ENCODE peak calls at places on chromosome 11, in six cellular contexts. One of them, this sample, is unnamed.

GRCh38 chr11:395866-396265 is 1.9 kb downstream of the PKP3 start:
- DNase-seq in HCT116: no peak
- DNase-seq in HepG2: no peak
- DNase-seq in H1: no peak
- DNase-seq in K562: no peak
- DNase-seq in GM12878: no peak
- DNase-seq in this sample: no peak

GRCh38 chr11:26696330-26696729 is 25.5 kb downstream of the SLC5A12 start:
- DNase-seq in H1: no peak
- DNase-seq in HepG2: no peak
- DNase-seq in HCT116: no peak
- DNase-seq in GM12878: no peak
- DNase-seq in K562: no peak
- DNase-seq in this sample: no peak

GRCh38 chr11:94740975-94741707 is 27.0 kb upstream of the AMOTL1 start:
- DNase-seq in HepG2: peak
- DNase-seq in K562: peak
- DNase-seq in HCT116: peak
- DNase-seq in GM12878: no peak
- DNase-seq in H1: peak
- DNase-seq in this sample: peak

GRCh38 chr11:69382131-69383128 is 88.5 kb downstream of the MYEOV start:
- DNase-seq in HCT116: peak
- DNase-seq in GM12878: peak
- DNase-seq in H1: peak
- DNase-seq in K562: peak
- DNase-seq in HepG2: no peak
- DNase-seq in this sample: no peak

GRCh38 chr11:61429346-61429690 is 457 bp downstream of the CPSF7 start:
- DNase-seq in HCT116: peak
- DNase-seq in GM12878: no peak
- DNase-seq in H1: peak
- DNase-seq in HepG2: peak
- DNase-seq in K562: peak
- DNase-seq in this sample: peak

GRCh38 chr11:62394825-62395538 is 23.9 kb upstream of the SCGB1A1 start:
- DNase-seq in K562: peak
- DNase-seq in H1: peak
- DNase-seq in GM12878: peak
- DNase-seq in HepG2: peak
- DNase-seq in HCT116: peak
- DNase-seq in this sample: peak

GRCh38 chr11:60899977-60900376 is 6.4 kb downstream of the PRPF19 start:
- DNase-seq in HepG2: no peak
- DNase-seq in H1: no peak
- DNase-seq in K562: no peak
- DNase-seq in GM12878: no peak
- DNase-seq in HCT116: no peak
- DNase-seq in this sample: no peak

GRCh38 chr11:69744435-69744834 is 30.7 kb downstream of the FGF4 start:
- DNase-seq in K562: no peak
- DNase-seq in GM12878: no peak
- DNase-seq in HepG2: peak
- DNase-seq in HCT116: no peak
- DNase-seq in H1: no peak
- DNase-seq in this sample: peak

GRCh38 chr11:6608726-6609501 is 3.1 kb downstream of the TAF10 start:
- DNase-seq in K562: no peak
- DNase-seq in HCT116: no peak
- DNase-seq in H1: no peak
- DNase-seq in HepG2: no peak
- DNase-seq in GM12878: no peak
- DNase-seq in this sample: no peak

GRCh38 chr11:8776209-8776608 is 93.6 kb downstream of the RPL27A start:
- DNase-seq in HCT116: no peak
- DNase-seq in K562: no peak
- DNase-seq in GM12878: no peak
- DNase-seq in HepG2: peak
- DNase-seq in H1: no peak
- DNase-seq in this sample: no peak

GRCh38 chr11:130897262-130898182 is 18.8 kb downstream of the SNX19 start:
- DNase-seq in HCT116: no peak
- DNase-seq in K562: no peak
- DNase-seq in HepG2: no peak
- DNase-seq in GM12878: no peak
- DNase-seq in H1: no peak
- DNase-seq in this sample: no peak

GRCh38 chr11:68314203-68314885 is 2.0 kb downstream of the LRP5 start:
- DNase-seq in H1: no peak
- DNase-seq in HepG2: no peak
- DNase-seq in K562: peak
- DNase-seq in GM12878: no peak
- DNase-seq in HCT116: no peak
- DNase-seq in this sample: no peak

GRCh38 chr11:128181090-128181485 is 406.3 kb downstream of the ETS1 start:
- DNase-seq in HCT116: no peak
- DNase-seq in K562: no peak
- DNase-seq in GM12878: no peak
- DNase-seq in H1: no peak
- DNase-seq in HepG2: no peak
- DNase-seq in this sample: no peak

GRCh38 chr11:61497876-61498275 is 10.7 kb upstream of the LRRC10B start:
- DNase-seq in GM12878: no peak
- DNase-seq in HepG2: no peak
- DNase-seq in H1: no peak
- DNase-seq in K562: no peak
- DNase-seq in HCT116: no peak
- DNase-seq in this sample: no peak

GRCh38 chr11:36077886-36078685 is 134.2 kb downstream of the LDLRAD3 start:
- DNase-seq in H1: no peak
- DNase-seq in K562: no peak
- DNase-seq in HCT116: no peak
- DNase-seq in GM12878: no peak
- DNase-seq in HepG2: no peak
- DNase-seq in this sample: no peak

GRCh38 chr11:115890500-115890899 is 386.3 kb upstream of the CADM1 start:
- DNase-seq in HepG2: no peak
- DNase-seq in GM12878: no peak
- DNase-seq in H1: no peak
- DNase-seq in K562: no peak
- DNase-seq in HCT116: no peak
- DNase-seq in this sample: no peak

GRCh38 chr11:73182824-73183321 is 35.2 kb upstream of the P2RY2 start:
- DNase-seq in GM12878: no peak
- DNase-seq in H1: no peak
- DNase-seq in HepG2: peak
- DNase-seq in K562: peak
- DNase-seq in HCT116: no peak
- DNase-seq in this sample: no peak

GRCh38 chr11:2382927-2383822 is 6.1 kb downstream of the CD81 start:
- DNase-seq in K562: no peak
- DNase-seq in GM12878: no peak
- DNase-seq in HepG2: no peak
- DNase-seq in H1: no peak
- DNase-seq in HCT116: no peak
- DNase-seq in this sample: no peak

GRCh38 chr11:119995730-119996491 is 142.0 kb downstream of the TRIM29 start:
- DNase-seq in H1: no peak
- DNase-seq in K562: no peak
- DNase-seq in HCT116: no peak
- DNase-seq in HepG2: no peak
- DNase-seq in GM12878: no peak
- DNase-seq in this sample: no peak

DNA sequence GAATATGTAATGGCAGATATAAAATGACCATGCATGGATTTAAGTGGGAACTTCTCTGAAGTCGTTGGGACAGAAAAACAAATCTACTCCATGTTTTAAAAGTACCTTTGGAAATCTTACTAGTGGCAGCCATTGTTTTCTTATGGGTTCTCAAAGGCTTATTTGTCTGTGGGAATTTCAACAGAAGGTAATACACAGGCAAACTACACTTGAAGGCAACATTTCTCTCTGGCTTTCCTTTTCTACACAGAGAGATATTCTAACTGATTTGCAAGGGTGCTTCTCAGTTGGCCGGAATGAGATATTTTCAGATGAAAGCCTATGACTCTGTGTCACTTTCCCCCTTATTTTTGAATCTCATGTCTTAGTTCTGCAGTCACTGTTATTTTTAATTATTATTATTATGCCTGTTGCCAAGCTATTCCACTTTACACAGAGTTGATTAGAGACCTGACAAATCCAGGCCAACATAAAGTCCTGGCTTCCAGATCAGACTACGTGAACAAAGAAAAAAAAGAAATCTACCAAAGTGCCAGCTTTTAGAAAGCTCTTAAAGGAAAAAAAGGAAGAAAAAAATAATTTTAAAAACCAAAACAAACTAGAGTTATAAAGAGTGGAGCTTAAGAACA is 18.9 kb upstream of the PSMA1 start:
- DNase-seq in HepG2: no peak
- DNase-seq in K562: no peak
- DNase-seq in H1: no peak
- DNase-seq in GM12878: no peak
- DNase-seq in HCT116: no peak
- DNase-seq in this sample: no peak
- H3K4me3 ChIP-seq in HepG2: no peak
- H3K4me3 ChIP-seq in K562: no peak
- H3K4me3 ChIP-seq in H1: no peak
- H3K4me3 ChIP-seq in GM12878: no peak
- H3K4me3 ChIP-seq in HCT116: no peak
- H3K4me3 ChIP-seq in this sample: no peak

GRCh38 chr11:108486828-108487227 is 11.4 kb downstream of the POGLUT3 start:
- DNase-seq in GM12878: no peak
- DNase-seq in HepG2: no peak
- DNase-seq in H1: no peak
- DNase-seq in HCT116: no peak
- DNase-seq in K562: no peak
- DNase-seq in this sample: no peak

GRCh38 chr11:108483163-108483562 is 15.0 kb downstream of the POGLUT3 start:
- DNase-seq in HepG2: no peak
- DNase-seq in GM12878: no peak
- DNase-seq in K562: no peak
- DNase-seq in H1: no peak
- DNase-seq in HCT116: no peak
- DNase-seq in this sample: no peak

GRCh38 chr11:108486331-108486730 is 11.9 kb downstream of the POGLUT3 start:
- DNase-seq in HepG2: no peak
- DNase-seq in GM12878: no peak
- DNase-seq in H1: no peak
- DNase-seq in HCT116: no peak
- DNase-seq in K562: no peak
- DNase-seq in this sample: no peak
- TF ChIP-seq ZNF274 in HepG2: no peak
- TF ChIP-seq ZNF274 in GM12878: no peak
- TF ChIP-seq ZNF274 in H1: no peak
- TF ChIP-seq ZNF274 in HCT116: no peak
- TF ChIP-seq ZNF274 in K562: no peak
- TF ChIP-seq ZNF274 in this sample: no peak

DNA sequence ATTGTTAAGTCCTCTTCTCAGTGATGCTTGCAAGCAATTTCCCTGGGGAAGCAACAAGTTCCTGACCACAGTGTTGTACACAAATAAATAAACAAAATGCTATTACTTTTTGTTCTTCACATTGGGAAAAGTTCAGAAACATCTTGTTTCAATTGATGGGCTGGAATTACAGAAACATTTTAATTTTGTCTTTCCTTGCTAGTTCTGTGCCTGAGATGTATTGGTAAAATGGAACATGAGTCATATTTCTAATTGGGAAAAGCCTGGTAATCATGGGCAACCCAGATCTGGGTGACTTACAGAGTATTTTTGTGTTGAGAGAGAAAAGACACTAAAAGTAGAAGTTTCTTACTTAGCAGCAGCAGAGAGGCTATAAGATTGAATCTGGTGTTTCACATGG is 576 bp upstream of the BLID start:
- DNase-seq in HepG2: no peak
- DNase-seq in GM12878: no peak
- DNase-seq in K562: no peak
- DNase-seq in HCT116: no peak
- DNase-seq in H1: no peak
- DNase-seq in this sample: no peak
- H3K4me3 ChIP-seq in HepG2: no peak
- H3K4me3 ChIP-seq in GM12878: no peak
- H3K4me3 ChIP-seq in K562: no peak
- H3K4me3 ChIP-seq in HCT116: no peak
- H3K4me3 ChIP-seq in H1: no peak
- H3K4me3 ChIP-seq in this sample: no peak

GRCh38 chr11:113447621-113448310 is 27.4 kb downstream of the DRD2 start:
- DNase-seq in HCT116: no peak
- DNase-seq in HepG2: no peak
- DNase-seq in K562: peak
- DNase-seq in H1: no peak
- DNase-seq in GM12878: no peak
- DNase-seq in this sample: no peak
- TF ChIP-seq ZNF274 in HCT116: no peak
- TF ChIP-seq ZNF274 in HepG2: no peak
- TF ChIP-seq ZNF274 in K562: no peak
- TF ChIP-seq ZNF274 in H1: no peak
- TF ChIP-seq ZNF274 in GM12878: no peak
- TF ChIP-seq ZNF274 in this sample: no peak

This sample was measured in NT2/D1.